ENCODE peak calls at places on chromosome 13, in five cellular contexts. B, G, N, X and W are unnamed samples.

GRCh38 chr13:38045278-38046048 is 175.9 kb upstream of the TRPC4 start:
- DNase-seq in G (no peak), X (no peak), B (no peak), N (no peak), W (no peak)

GRCh38 chr13:46759861-46760260 is 37.1 kb downstream of the ESD start:
- DNase-seq in B (no peak), N (no peak), G (no peak), X (no peak), W (no peak)

GRCh38 chr13:109764474-109765292 is 21.7 kb downstream of the IRS2 start:
- DNase-seq in X (no peak), G (peak), B (no peak), N (no peak), W (peak)

GRCh38 chr13:45492538-45492937 is 27.8 kb downstream of the COG3 start:
- DNase-seq in N (no peak), X (no peak), B (no peak), G (no peak), W (no peak)

GRCh38 chr13:48194392-48194754 is 38.6 kb upstream of the ITM2B start:
- DNase-seq in G (no peak), B (no peak), N (no peak), X (no peak), W (no peak)

GRCh38 chr13:106103779-106104178 is 431.7 kb downstream of the EFNB2 start:
- DNase-seq in G (no peak), N (no peak), B (no peak), X (no peak), W (no peak)

GRCh38 chr13:23626730-23627129 is 56.5 kb downstream of the TNFRSF19 start:
- DNase-seq in N (no peak), X (no peak), B (no peak), G (no peak), W (no peak)

GRCh38 chr13:109746364-109746763 is 40.0 kb downstream of the IRS2 start:
- DNase-seq in X (no peak), B (no peak), G (no peak), N (no peak), W (no peak)

GRCh38 chr13:112690242-112690943 is 555 bp downstream of the ATP11A start:
- DNase-seq in B (peak), N (no peak), G (peak), X (no peak), W (peak)

GRCh38 chr13:66212511-66212910 is 1017.6 kb downstream of the PCDH9 start:
- DNase-seq in G (no peak), N (no peak), B (no peak), X (no peak), W (no peak)

GRCh38 chr13:37417042-37417441 is 181.5 kb downstream of the POSTN start:
- DNase-seq in N (no peak), G (no peak), X (no peak), B (no peak), W (no peak)

GRCh38 chr13:50721664-50721976 is 121.9 kb downstream of the DLEU7 start:
- DNase-seq in N (no peak), B (no peak), X (no peak), G (no peak), W (no peak)

GRCh38 chr13:83449666-83450395 is 432.4 kb downstream of the SLITRK1 start:
- DNase-seq in G (no peak), B (no peak), N (no peak), X (no peak), W (no peak)

GRCh38 chr13:113744197-113745000 is 14.6 kb upstream of the TMEM255B start:
- DNase-seq in G (no peak), N (no peak), B (no peak), X (no peak), W (no peak)